ENCODE peak calls at places on chromosomes 11 and 22, in five cellular contexts. One of them, this sample, is unnamed.

GRCh38 chr11:6629892-6630631 is 10.8 kb upstream of the TPP1 start:
- DNase-seq in anterior cingulate cortex: no peak
- DNase-seq in pancreas: no peak
- DNase-seq in kidney tubule cell: peak
- DNase-seq in GM23338: peak
- DNase-seq in this sample: no peak

GRCh38 chr11:84817998-84818397 is 809.1 kb downstream of the DLG2 start:
- DNase-seq in anterior cingulate cortex: no peak
- DNase-seq in pancreas: no peak
- DNase-seq in kidney tubule cell: peak
- DNase-seq in GM23338: no peak
- DNase-seq in this sample: no peak

GRCh38 chr11:131465746-131466145 is 95.3 kb downstream of the NTM start:
- DNase-seq in anterior cingulate cortex: no peak
- DNase-seq in pancreas: no peak
- DNase-seq in kidney tubule cell: no peak
- DNase-seq in GM23338: peak
- DNase-seq in this sample: no peak

GRCh38 chr11:37503411-37504065 is 905.5 kb upstream of the RAG2 start:
- DNase-seq in anterior cingulate cortex: no peak
- DNase-seq in pancreas: no peak
- DNase-seq in kidney tubule cell: peak
- DNase-seq in GM23338: no peak
- DNase-seq in this sample: no peak

GRCh38 chr11:108967571-108967970 is 302.7 kb downstream of the DDX10 start:
- DNase-seq in anterior cingulate cortex: peak
- DNase-seq in pancreas: no peak
- DNase-seq in kidney tubule cell: no peak
- DNase-seq in GM23338: no peak
- DNase-seq in this sample: no peak

GRCh38 chr22:22884010-22884887 is 3.4 kb upstream of the IGLL5 start:
- DNase-seq in anterior cingulate cortex: no peak
- DNase-seq in pancreas: no peak
- DNase-seq in kidney tubule cell: peak
- DNase-seq in GM23338: peak
- DNase-seq in this sample: peak

GRCh38 chr11:59756845-59757244 is 1.7 kb downstream of the STX3 start:
- DNase-seq in anterior cingulate cortex: no peak
- DNase-seq in pancreas: peak
- DNase-seq in kidney tubule cell: peak
- DNase-seq in GM23338: peak
- DNase-seq in this sample: peak

GRCh38 chr11:62974848-62975522 is 9.8 kb downstream of the SLC22A6 start:
- DNase-seq in anterior cingulate cortex: no peak
- DNase-seq in pancreas: peak
- DNase-seq in kidney tubule cell: peak
- DNase-seq in GM23338: peak
- DNase-seq in this sample: no peak

GRCh38 chr11:128632151-128632791 is 44.9 kb upstream of the ETS1 start:
- DNase-seq in anterior cingulate cortex: no peak
- DNase-seq in pancreas: no peak
- DNase-seq in kidney tubule cell: peak
- DNase-seq in GM23338: peak
- DNase-seq in this sample: no peak

GRCh38 chr11:72475359-72475758 is 41.0 kb upstream of the CLPB start:
- DNase-seq in anterior cingulate cortex: no peak
- DNase-seq in pancreas: no peak
- DNase-seq in kidney tubule cell: no peak
- DNase-seq in GM23338: no peak
- DNase-seq in this sample: no peak